ENCODE peak calls at places on chromosome 20, in ten cellular contexts. O, L, G, U, J, N, X, T, V and S are unnamed samples.

GRCh38 chr20:39778847-39779641 is 816.9 kb downstream of the DHX35 start:
- DNase-seq in O (no peak), L (no peak), G (no peak), U (no peak), J (peak; percentile 14), N (no peak), X (no peak), T (no peak), V (no peak), S (no peak)

GRCh38 chr20:44084891-44085290 is 102.1 kb downstream of the JPH2 start:
- DNase-seq in O (no peak), L (no peak), G (no peak), U (no peak), J (no peak), N (no peak), X (no peak), T (no peak), V (no peak), S (no peak)

GRCh38 chr20:46214831-46215488 is 93.3 kb downstream of the CDH22 start:
- DNase-seq in O (no peak), L (no peak), G (no peak), U (no peak), J (peak; percentile 12), N (no peak), X (no peak), T (no peak), V (no peak), S (no peak)

GRCh38 chr20:57662313-57663240 is 42.4 kb upstream of the ZBP1 start:
- DNase-seq in O (peak; percentile 30), L (no peak), G (no peak), U (no peak), J (no peak), N (peak; percentile 22), X (peak; percentile 25), T (peak; percentile 12), V (no peak), S (peak; percentile 47)

GRCh38 chr20:3796477-3797225 is 541 bp downstream of the CDC25B start:
- DNase-seq in O (no peak), L (no peak), G (no peak), U (no peak), J (no peak), N (no peak), X (no peak), T (no peak), V (peak; percentile 45), S (no peak)

GRCh38 chr20:62606551-62607201 is 35.6 kb upstream of the SLCO4A1 start:
- DNase-seq in O (peak; percentile 82), L (no peak), G (no peak), U (no peak), J (peak; percentile 65), N (peak; percentile 69), X (no peak), T (no peak), V (no peak), S (no peak)

GRCh38 chr20:30811896-30812671 is 445.4 kb upstream of the DEFB115 start:
- DNase-seq in O (peak; percentile 64), L (no peak), G (peak; percentile 38), U (no peak), J (peak; percentile 24), N (no peak), X (peak; percentile 35), T (no peak), V (no peak), S (peak; percentile 66)

GRCh38 chr20:61186771-61187170 is 65.3 kb upstream of the CDH4 start:
- DNase-seq in O (no peak), L (no peak), G (no peak), U (no peak), J (peak; percentile 35), N (no peak), X (no peak), T (no peak), V (no peak), S (no peak)

GRCh38 chr20:11278461-11278860 is 604.7 kb upstream of the JAG1 start:
- DNase-seq in O (no peak), L (no peak), G (no peak), U (no peak), J (no peak), N (no peak), X (no peak), T (no peak), V (no peak), S (no peak)

GRCh38 chr20:6707231-6707870 is 60.1 kb upstream of the BMP2 start:
- DNase-seq in O (no peak), L (no peak), G (no peak), U (no peak), J (no peak), N (no peak), X (no peak), T (no peak), V (peak; percentile 26), S (no peak)

GRCh38 chr20:9397928-9398327 is 116.5 kb upstream of the LAMP5 start:
- DNase-seq in O (no peak), L (peak; percentile 49), G (peak; percentile 22), U (no peak), J (peak; percentile 27), N (no peak), X (no peak), T (no peak), V (no peak), S (no peak)

GRCh38 chr20:53559816-53560215 is 33.8 kb downstream of the ZNF217 start:
- DNase-seq in O (no peak), L (no peak), G (no peak), U (no peak), J (peak; percentile 87), N (no peak), X (no peak), T (no peak), V (no peak), S (no peak)

GRCh38 chr20:35511814-35512420 is 17.5 kb downstream of the C20orf173 start:
- DNase-seq in O (no peak), L (no peak), G (no peak), U (no peak), J (peak; percentile 45), N (peak; percentile 40), X (peak; percentile 58), T (no peak), V (peak; percentile 68), S (no peak)

GRCh38 chr20:62740286-62741141 is 31.9 kb downstream of the NTSR1 start:
- DNase-seq in O (peak; percentile 50), L (no peak), G (peak; percentile 87), U (peak; percentile 56), J (peak; percentile 94), N (peak; percentile 39), X (peak; percentile 16), T (no peak), V (no peak), S (peak; percentile 94)

GRCh38 chr20:53623454-53624206 is 30.0 kb upstream of the ZNF217 start:
- DNase-seq in O (peak; percentile 70), L (peak; percentile 65), G (no peak), U (no peak), J (peak; percentile 85), N (peak; percentile 63), X (peak; percentile 33), T (peak; percentile 23), V (peak; percentile 86), S (peak; percentile 78)

GRCh38 chr20:13101701-13102100 is 92.9 kb downstream of the SPTLC3 start:
- DNase-seq in O (no peak), L (no peak), G (no peak), U (no peak), J (peak; percentile 52), N (no peak), X (no peak), T (no peak), V (no peak), S (no peak)

GRCh38 chr20:32516985-32517873 is 67.9 kb downstream of the NOL4L start:
- DNase-seq in O (no peak), L (no peak), G (no peak), U (no peak), J (no peak), N (no peak), X (no peak), T (peak; percentile 66), V (no peak), S (no peak)

GRCh38 chr20:31859998-31860380 is 10.3 kb downstream of the DUSP15 start:
- DNase-seq in O (no peak), L (no peak), G (no peak), U (no peak), J (no peak), N (no peak), X (peak; percentile 9), T (no peak), V (no peak), S (peak; percentile 17)

GRCh38 chr20:10492065-10492464 is 57.0 kb downstream of the SLX4IP start:
- DNase-seq in O (no peak), L (no peak), G (no peak), U (no peak), J (peak; percentile 82), N (no peak), X (no peak), T (no peak), V (no peak), S (no peak)

GRCh38 chr20:24277196-24277595 is 192.2 kb upstream of the SYNDIG1 start:
- DNase-seq in O (no peak), L (no peak), G (no peak), U (no peak), J (no peak), N (no peak), X (peak; percentile 35), T (no peak), V (no peak), S (no peak)

GRCh38 chr20:62073323-62073722 is 7.6 kb upstream of the TAF4 start:
- DNase-seq in O (no peak), L (no peak), G (no peak), U (no peak), J (no peak), N (no peak), X (no peak), T (no peak), V (no peak), S (no peak)

GRCh38 chr20:24236204-24236603 is 233.2 kb upstream of the SYNDIG1 start:
- DNase-seq in O (peak; percentile 38), L (no peak), G (no peak), U (no peak), J (no peak), N (no peak), X (no peak), T (no peak), V (no peak), S (no peak)

GRCh38 chr20:32052090-32052791 is at the start of gene HCK:
- DNase-seq in O (peak; percentile 76), L (no peak), G (peak; percentile 75), U (no peak), J (no peak), N (peak; percentile 29), X (peak; percentile 52), T (no peak), V (no peak), S (no peak)

GRCh38 chr20:51767867-51768758 is at the start of gene ATP9A:
- DNase-seq in O (peak; percentile 55), L (no peak), G (no peak), U (no peak), J (no peak), N (peak; percentile 45), X (peak; percentile 55), T (no peak), V (peak; percentile 76), S (no peak)

GRCh38 chr20:23349338-23350006 is 1.1 kb upstream of the NXT1 start:
- DNase-seq in O (no peak), L (no peak), G (peak; percentile 48), U (no peak), J (peak; percentile 52), N (no peak), X (no peak), T (no peak), V (no peak), S (no peak)

GRCh38 chr20:17504898-17505663 is 26.1 kb downstream of the BFSP1 start:
- DNase-seq in O (peak; percentile 81), L (no peak), G (peak; percentile 73), U (no peak), J (peak; percentile 69), N (peak; percentile 47), X (peak; percentile 31), T (peak; percentile 20), V (peak; percentile 53), S (peak; percentile 78)

GRCh38 chr20:43262341-43262740 is 72.6 kb upstream of the PTPRT start:
- DNase-seq in O (no peak), L (no peak), G (no peak), U (no peak), J (no peak), N (no peak), X (no peak), T (no peak), V (no peak), S (no peak)

GRCh38 chr20:37919389-37920040 is 16.6 kb downstream of the VSTM2L start:
- DNase-seq in O (no peak), L (no peak), G (no peak), U (no peak), J (no peak), N (no peak), X (no peak), T (no peak), V (no peak), S (no peak)